ENCODE peak calls at places on chromosomes 13 and 19, in four cellular contexts. P is CD8-positive, alpha-beta T cell; D is K562; L is aorta. W is an unnamed sample.

GRCh38 chr13:102912599-102912998 is 66.8 kb downstream of the ERCC5 start:
- DNase-seq in P (no peak), D (no peak), L (no peak), W (no peak)

GRCh38 chr13:50081106-50081898 is 66.1 kb downstream of the KCNRG start:
- DNase-seq in P (peak), D (peak), L (peak), W (peak)

GRCh38 chr13:66803759-66804456 is 426.2 kb downstream of the PCDH9 start:
- DNase-seq in P (no peak), D (no peak), L (no peak), W (no peak)

GRCh38 chr13:45807520-45808099 is 43.9 kb downstream of the SIAH3 start:
- DNase-seq in P (no peak), D (peak), L (no peak), W (peak)

GRCh38 chr19:734716-735115 is 16.2 kb upstream of the MISP start:
- DNase-seq in P (no peak), D (no peak), L (no peak), W (no peak)

GRCh38 chr19:6678690-6679109 is 8.7 kb upstream of the TNFSF14 start:
- DNase-seq in P (no peak), D (no peak), L (no peak), W (no peak)

GRCh38 chr13:99347911-99348451 is 40.8 kb upstream of the GPR183 start:
- DNase-seq in P (no peak), D (no peak), L (no peak), W (no peak)

GRCh38 chr19:11152318-11153062 is 3.1 kb downstream of the SPC24 start:
- DNase-seq in P (no peak), D (no peak), L (peak), W (no peak)

GRCh38 chr19:50414850-50415660 is 3.7 kb upstream of the SPIB start:
- DNase-seq in P (peak), D (peak), L (peak), W (peak)

GRCh38 chr13:109610517-109610916 is 175.9 kb downstream of the IRS2 start:
- DNase-seq in P (peak), D (peak), L (peak), W (peak)

GRCh38 chr13:59946924-59947323 is 216.8 kb downstream of the DIAPH3 start:
- DNase-seq in P (no peak), D (no peak), L (no peak), W (no peak)

GRCh38 chr19:35167251-35168119 is 12.9 kb downstream of the FXYD5 start:
- DNase-seq in P (no peak), D (no peak), L (no peak), W (no peak)

GRCh38 chr13:28548872-28549271 is 53.9 kb upstream of the FLT1 start:
- DNase-seq in P (no peak), D (no peak), L (no peak), W (no peak)

GRCh38 chr19:40585677-40586422 is 9.2 kb downstream of the SHKBP1 start:
- DNase-seq in P (no peak), D (no peak), L (no peak), W (no peak)

GRCh38 chr13:94246495-94246894 is 233.0 kb downstream of the DCT start:
- DNase-seq in P (no peak), D (no peak), L (no peak), W (no peak)

GRCh38 chr19:14053500-14053899 is 8.4 kb downstream of the PALM3 start:
- DNase-seq in P (no peak), D (peak), L (no peak), W (no peak)

GRCh38 chr13:113898391-113898790 is 34.5 kb upstream of the GAS6 start:
- DNase-seq in P (no peak), D (no peak), L (no peak), W (no peak)

GRCh38 chr13:78960881-78961280 is 301.9 kb upstream of the OBI1 start:
- DNase-seq in P (no peak), D (no peak), L (no peak), W (no peak)

GRCh38 chr13:33340631-33341030 is 55.1 kb upstream of the STARD13 start:
- DNase-seq in P (no peak), D (no peak), L (no peak), W (no peak)

GRCh38 chr19:10339977-10340376 is 553 bp upstream of the ICAM3 start:
- DNase-seq in P (no peak), D (no peak), L (no peak), W (no peak)

GRCh38 chr13:21674271-21675009 is 3.6 kb downstream of the FGF9 start:
- DNase-seq in P (no peak), D (peak), L (no peak), W (peak)

GRCh38 chr13:31038834-31039552 is 106.5 kb downstream of the TEX26 start:
- DNase-seq in P (no peak), D (no peak), L (no peak), W (peak)

GRCh38 chr19:45499196-45500180 is 1.2 kb downstream of the PPM1N start:
- DNase-seq in P (no peak), D (peak), L (peak), W (peak)

DNA sequence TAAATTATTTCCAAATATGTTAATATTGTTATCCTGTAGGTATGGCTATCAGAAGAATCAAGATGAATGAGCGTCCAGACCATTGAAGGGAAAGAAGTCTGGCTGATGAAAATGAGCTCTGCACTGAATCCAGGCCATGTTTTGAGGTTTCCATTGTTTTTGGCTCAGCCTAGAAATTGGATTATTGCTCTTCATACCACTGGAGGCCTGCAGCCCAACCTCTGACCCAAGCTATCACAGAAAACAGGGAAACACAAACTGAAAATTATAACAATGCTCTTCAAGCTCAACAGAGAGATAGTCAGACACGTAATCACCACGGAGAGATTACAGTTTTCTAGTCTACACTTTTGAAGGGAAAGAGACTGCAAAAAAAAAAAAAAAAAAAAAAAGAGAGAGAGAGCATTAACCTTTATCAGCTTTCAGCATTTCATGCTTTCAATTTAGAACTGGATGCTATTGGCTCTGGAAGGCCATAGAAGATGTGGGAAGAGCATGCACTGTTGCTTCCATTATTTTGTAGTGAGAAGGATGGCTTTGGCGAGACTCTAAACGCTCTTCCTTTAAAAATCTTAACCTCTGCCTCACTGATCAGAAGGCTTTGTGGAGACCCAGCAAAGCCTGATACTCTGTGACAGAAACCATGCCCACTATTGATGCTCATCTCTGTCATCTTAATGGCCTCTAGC is 10.8 kb downstream of the EDNRB start:
- DNase-seq in P (no peak), D (no peak), L (no peak), W (no peak)
- H3K27ac ChIP-seq in P (no peak), D (no peak), L (no peak), W (no peak)

GRCh38 chr19:5352229-5352763 is 11.7 kb upstream of the PTPRS start:
- DNase-seq in P (no peak), D (no peak), L (no peak), W (no peak)

GRCh38 chr19:5355693-5356092 is 15.1 kb upstream of the PTPRS start:
- DNase-seq in P (no peak), D (no peak), L (no peak), W (no peak)

GRCh38 chr19:5355076-5355475 is 14.5 kb upstream of the PTPRS start:
- DNase-seq in P (no peak), D (no peak), L (no peak), W (no peak)

GRCh38 chr19:5356428-5356827 is 15.8 kb upstream of the PTPRS start:
- DNase-seq in P (no peak), D (no peak), L (no peak), W (no peak)

DNA sequence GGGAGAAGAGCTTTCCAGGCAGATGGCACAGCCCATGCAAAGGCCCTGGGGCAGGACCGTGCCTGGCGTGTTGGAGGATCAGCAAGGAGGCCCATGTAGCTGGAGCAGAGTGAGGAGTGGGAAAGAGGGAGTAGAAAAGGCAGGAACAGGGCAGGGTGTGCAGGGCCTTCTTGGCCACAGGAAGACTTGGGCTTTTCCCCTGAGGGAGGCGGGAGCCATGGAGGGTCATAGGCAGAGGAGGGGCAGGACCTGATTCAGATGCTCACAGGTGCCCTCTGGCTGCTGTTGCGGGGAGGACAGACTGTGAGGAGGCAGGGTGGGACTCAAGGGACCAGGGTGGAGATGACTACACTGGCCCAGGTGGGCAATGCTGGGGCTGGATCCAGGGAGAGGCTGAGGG is 13.8 kb upstream of the PTPRS start:
- DNase-seq in P (no peak), D (peak), L (no peak), W (no peak)
- H3K27ac ChIP-seq in P (no peak), D (no peak), L (no peak), W (no peak)

GRCh38 chr13:91347996-91348905 is 764 bp downstream of the MIR17HG start:
- DNase-seq in P (peak), D (peak), L (peak), W (peak)

GRCh38 chr13:91348906-91349435 is 1.5 kb downstream of the MIR17HG start:
- DNase-seq in P (peak), D (peak), L (peak), W (peak)

GRCh38 chr13:91347212-91347995 is at the start of gene MIR17HG:
- DNase-seq in P (peak), D (peak), L (peak), W (peak)

GRCh38 chr13:91346848-91347211 is 657 bp upstream of the MIR17HG start:
- DNase-seq in P (peak), D (peak), L (no peak), W (peak)

GRCh38 chr13:91346062-91346461 is 1.4 kb upstream of the MIR17HG start:
- DNase-seq in P (no peak), D (no peak), L (no peak), W (peak)
- H3K27ac ChIP-seq in P (no peak), D (no peak), L (no peak), W (no peak)

DNA sequence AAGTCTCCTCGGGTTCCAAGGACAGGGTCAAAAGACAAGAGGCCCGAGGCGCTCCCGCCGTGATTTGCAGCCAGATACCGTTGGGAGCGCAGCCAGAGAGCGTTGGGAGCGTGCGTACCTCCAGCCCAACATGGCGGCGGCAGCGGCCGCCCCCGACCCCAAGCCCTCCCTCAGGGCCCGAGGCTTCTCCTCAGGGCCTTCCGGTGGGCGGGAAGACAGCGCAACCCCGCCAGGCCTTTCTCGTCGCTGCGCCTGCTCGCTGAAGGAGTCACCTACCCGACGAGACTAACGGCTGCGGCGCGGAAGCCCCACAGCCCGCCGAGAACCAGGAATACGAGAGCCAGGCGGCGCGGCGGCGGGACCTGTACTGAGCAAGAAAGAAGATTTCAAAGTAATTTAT is 3.2 kb upstream of the ZNF850 start:
- DNase-seq in P (no peak), D (no peak), L (peak), W (no peak)
- H3K27ac ChIP-seq in P (no peak), D (no peak), L (no peak), W (no peak)

DNA sequence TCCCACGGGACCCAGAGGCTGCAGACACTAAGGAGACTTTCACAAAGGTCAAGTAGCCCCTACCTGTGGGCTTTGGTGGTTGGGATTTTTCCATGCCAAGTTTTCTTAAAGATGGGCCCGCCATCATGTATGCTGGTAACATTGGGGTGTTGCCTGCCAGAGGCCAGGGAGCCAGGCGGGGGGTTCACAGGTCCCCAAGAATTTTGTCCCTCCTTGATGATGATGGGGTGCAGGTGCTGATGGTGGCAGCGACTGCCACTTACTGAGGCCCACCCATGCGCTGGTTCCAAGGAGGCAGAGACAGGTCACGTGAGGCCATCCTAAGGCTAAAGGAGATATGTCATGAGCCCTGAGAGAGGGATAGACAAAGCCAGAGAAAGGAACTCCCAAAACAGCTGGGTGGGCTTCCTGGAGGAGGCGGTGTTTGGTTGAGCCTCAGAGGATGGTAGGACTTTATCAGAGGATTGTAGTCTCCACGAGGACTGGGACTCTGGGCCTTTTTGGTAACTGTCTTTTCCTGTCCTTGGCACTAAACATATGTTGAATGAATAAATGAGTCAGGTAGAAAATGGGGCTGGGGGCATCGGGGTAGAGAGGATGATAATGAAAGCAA is 14.4 kb downstream of the PLEKHF1 start:
- DNase-seq in P (no peak), D (no peak), L (peak), W (no peak)
- H3K27ac ChIP-seq in P (peak), D (no peak), L (peak), W (no peak)

W was measured in OCI-LY7.